ENCODE peak calls at places on chromosomes 2 and 18, in six cellular contexts. F is tibial artery; C is ascending aorta; Q is GM23338; J is lung; N is CD8-positive, alpha-beta T cell. G is an unnamed sample.

GRCh38 chr18:21997207-21998143 is 171.9 kb upstream of the GATA6 start:
- DNase-seq in F (no peak), C (no peak), Q (peak; percentile 78), J (no peak), N (no peak), G (peak; percentile 54)

GRCh38 chr18:25650201-25650941 is 298.4 kb upstream of the ZNF521 start:
- DNase-seq in F (no peak), C (no peak), Q (no peak), J (no peak), N (no peak), G (no peak)

GRCh38 chr2:224029876-224030275 is 9.2 kb downstream of the SERPINE2 start:
- DNase-seq in F (no peak), C (no peak), Q (no peak), J (no peak), N (no peak), G (no peak)

GRCh38 chr2:41966920-41967319 is 80.9 kb upstream of the PKDCC start:
- DNase-seq in F (peak; percentile 71), C (peak; percentile 84), Q (no peak), J (no peak), N (no peak), G (no peak)

GRCh38 chr2:65877331-65877791 is 445.0 kb upstream of the SPRED2 start:
- DNase-seq in F (no peak), C (peak; percentile 77), Q (no peak), J (no peak), N (no peak), G (no peak)

GRCh38 chr18:48109961-48110493 is 179.6 kb upstream of the SMAD2 start:
- DNase-seq in F (no peak), C (no peak), Q (no peak), J (no peak), N (no peak), G (no peak)

GRCh38 chr2:212931271-212931670 is 220.1 kb downstream of the IKZF2 start:
- DNase-seq in F (no peak), C (no peak), Q (no peak), J (no peak), N (no peak), G (no peak)

GRCh38 chr2:237894396-237894979 is 35.1 kb downstream of the RAMP1 start:
- DNase-seq in F (no peak), C (no peak), Q (no peak), J (no peak), N (no peak), G (no peak)

GRCh38 chr18:47036298-47036874 is 965 bp upstream of the ELOA2 start:
- DNase-seq in F (no peak), C (no peak), Q (peak; percentile 72), J (no peak), N (no peak), G (no peak)

GRCh38 chr18:36297419-36298112 is at the start of gene FHOD3:
- DNase-seq in F (peak; percentile 66), C (peak; percentile 85), Q (peak; percentile 87), J (peak; percentile 39), N (no peak), G (peak; percentile 53)

GRCh38 chr2:206981739-206982336 is 42.5 kb downstream of the CPO start:
- DNase-seq in F (peak; percentile 73), C (peak; percentile 88), Q (peak; percentile 80), J (peak; percentile 58), N (peak; percentile 14), G (peak; percentile 61)

GRCh38 chr2:25035537-25036220 is 6.2 kb upstream of the EFR3B start:
- DNase-seq in F (no peak), C (no peak), Q (no peak), J (peak; percentile 53), N (no peak), G (no peak)

GRCh38 chr18:56423626-56424025 is 214.8 kb downstream of the TXNL1 start:
- DNase-seq in F (no peak), C (no peak), Q (no peak), J (no peak), N (no peak), G (no peak)

GRCh38 chr2:46954951-46955571 is 39.5 kb upstream of the MCFD2 start:
- DNase-seq in F (peak; percentile 84), C (peak; percentile 93), Q (no peak), J (peak; percentile 66), N (no peak), G (peak; percentile 54)

GRCh38 chr2:219987830-219988229 is 360.4 kb downstream of the SLC4A3 start:
- DNase-seq in F (peak; percentile 47), C (peak; percentile 68), Q (no peak), J (no peak), N (no peak), G (peak; percentile 60)

GRCh38 chr2:69581774-69582581 is 61.6 kb downstream of the AAK1 start:
- DNase-seq in F (no peak), C (no peak), Q (peak; percentile 44), J (no peak), N (no peak), G (no peak)

DNA sequence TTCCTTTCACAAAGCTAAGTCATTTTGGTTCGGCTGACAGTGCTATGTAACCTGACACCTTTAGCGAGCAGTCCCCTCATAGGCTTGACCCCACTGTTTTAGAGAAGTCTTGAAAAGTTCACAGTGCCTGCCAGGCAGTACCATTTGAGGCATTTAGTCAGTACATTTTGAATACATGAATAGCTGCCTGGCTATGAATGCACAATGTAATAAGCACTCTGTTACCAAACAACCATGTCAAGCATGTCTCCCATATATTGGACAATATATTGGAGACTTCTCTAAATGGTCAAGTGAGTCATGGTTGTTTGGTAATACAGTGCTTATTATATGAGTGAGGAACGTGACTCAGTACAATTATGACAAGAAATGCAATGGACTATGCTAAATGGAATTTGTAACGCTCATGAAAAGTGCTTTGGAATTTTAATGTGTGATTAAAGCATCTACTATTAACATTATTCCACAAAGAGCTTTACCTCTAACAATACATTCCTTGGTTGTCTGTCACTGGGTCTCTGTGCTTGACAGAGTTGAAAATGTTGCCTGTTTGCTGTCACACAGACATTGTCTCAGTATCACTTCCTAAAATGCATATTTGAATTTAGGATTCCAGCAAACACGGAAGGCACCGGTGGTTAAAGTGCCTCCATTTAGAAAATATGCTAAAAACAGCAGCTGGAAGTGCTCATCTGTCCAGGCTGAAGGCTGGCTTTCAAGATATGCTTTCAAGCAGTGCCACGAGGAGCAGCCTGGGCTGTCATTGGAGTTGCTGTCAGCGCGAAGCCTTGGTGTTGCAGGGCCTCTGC is 458.6 kb downstream of the FBXO15 start:
- DNase-seq in F (no peak), C (no peak), Q (peak; percentile 59), J (no peak), N (no peak), G (peak; percentile 41)
- H3K27ac ChIP-seq in F (no peak overlapping the region), C (no peak overlapping the region), Q (no peak overlapping the region), J (no peak overlapping the region), N (no peak overlapping the region), G (peak overlapping the region; percentile 40)

GRCh38 chr2:239962890-239963591 is 62.1 kb downstream of the NDUFA10 start:
- DNase-seq in F (no peak), C (no peak), Q (no peak), J (no peak), N (no peak), G (no peak)
- H3K27ac ChIP-seq in F (no peak overlapping the region), C (no peak overlapping the region), Q (no peak overlapping the region), J (no peak overlapping the region), N (no peak overlapping the region), G (no peak overlapping the region)

DNA sequence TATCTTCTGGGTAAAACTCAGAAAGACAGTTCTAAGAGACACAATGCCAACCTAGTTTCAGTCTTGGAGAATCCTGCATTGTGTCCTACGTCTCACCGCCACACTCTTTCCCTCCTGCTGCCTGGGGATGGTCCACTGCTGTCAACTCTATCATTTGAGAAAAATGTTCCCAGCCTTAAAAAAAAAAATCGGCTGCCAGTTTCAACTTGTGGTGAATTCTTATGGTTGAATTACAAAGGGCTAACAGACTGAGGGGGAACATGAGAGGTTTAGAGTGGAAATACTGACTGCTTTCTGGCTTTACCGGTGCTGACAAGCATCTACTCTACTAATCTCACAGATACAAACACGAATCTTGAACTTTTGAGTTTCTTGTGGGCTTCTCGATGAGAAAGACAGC is 73.9 kb downstream of the NAB1 start:
- DNase-seq in F (no peak), C (no peak), Q (no peak), J (no peak), N (no peak), G (no peak)
- H3K27ac ChIP-seq in F (no peak overlapping the region), C (no peak overlapping the region), Q (no peak overlapping the region), J (no peak overlapping the region), N (no peak overlapping the region), G (no peak overlapping the region)

DNA sequence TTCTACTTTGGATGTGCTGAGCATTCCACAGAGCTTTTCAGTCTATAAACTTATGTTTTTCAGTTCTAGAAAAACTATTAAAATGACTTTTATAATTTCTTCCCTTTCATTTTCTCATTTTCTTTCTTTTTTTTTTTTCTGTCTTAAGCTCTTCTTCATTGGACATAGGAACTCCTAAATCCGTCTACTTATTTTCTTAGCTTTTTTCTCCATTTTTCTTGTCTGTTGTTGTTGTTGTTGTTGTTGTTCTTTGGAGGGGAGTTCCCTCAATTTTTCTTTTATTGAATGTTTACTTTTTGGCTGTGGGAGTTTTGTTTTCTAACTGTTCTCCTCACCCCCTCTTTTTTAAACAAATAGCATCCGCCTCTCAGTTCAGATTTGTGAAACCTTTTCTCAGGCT is 7.9 kb downstream of the SOCS6 start:
- DNase-seq in F (no peak), C (no peak), Q (no peak), J (no peak), N (no peak), G (no peak)
- H3K27ac ChIP-seq in F (no peak overlapping the region), C (no peak overlapping the region), Q (no peak overlapping the region), J (no peak overlapping the region), N (no peak overlapping the region), G (no peak overlapping the region)

GRCh38 chr2:1655461-1655860 is 88.9 kb downstream of the PXDN start:
- DNase-seq in F (peak; percentile 15), C (peak; percentile 62), Q (no peak), J (no peak), N (no peak), G (no peak)
- H3K27ac ChIP-seq in F (peak overlapping the region; percentile 77), C (peak overlapping the region; percentile 97), Q (no peak overlapping the region), J (peak overlapping the region; percentile 48), N (no peak overlapping the region), G (peak overlapping the region; percentile 67)

GRCh38 chr18:70249118-70249517 is 39.7 kb upstream of the SOCS6 start:
- DNase-seq in F (no peak), C (no peak), Q (no peak), J (no peak), N (no peak), G (no peak)
- H3K27ac ChIP-seq in F (no peak overlapping the region), C (no peak overlapping the region), Q (no peak overlapping the region), J (no peak overlapping the region), N (no peak overlapping the region), G (no peak overlapping the region)

GRCh38 chr18:79525556-79526467 is 130.1 kb downstream of the NFATC1 start:
- DNase-seq in F (peak; percentile 62), C (no peak), Q (no peak), J (no peak), N (no peak), G (peak; percentile 57)
- H3K27ac ChIP-seq in F (peak overlapping the region; percentile 27), C (peak overlapping the region; percentile 13), Q (no peak overlapping the region), J (peak overlapping the region; percentile 59), N (no peak overlapping the region), G (peak overlapping the region; percentile 78)